ENCODE peak calls at places on chromosomes 3 and 15, in four cellular contexts. T is heart left ventricle, F is endothelial cell of umbilical vein, O is ovary. V is an unnamed sample.

GRCh38 chr3:108505811-108506210 is 4.6 kb downstream of the MYH15 start:
- DNase-seq in O (no peak), F (no peak), T (no peak), V (peak; percentile 19)

GRCh38 chr3:21256932-21257331 is 494.1 kb downstream of the ZNF385D start:
- DNase-seq in O (no peak), F (peak; percentile 5), T (no peak), V (no peak)

GRCh38 chr15:49875392-49875791 is 243.6 kb downstream of the ATP8B4 start:
- DNase-seq in F (no peak), T (no peak), O (no peak), V (no peak)

GRCh38 chr3:72665103-72665502 is 183.1 kb downstream of the SHQ1 start:
- DNase-seq in F (no peak), T (no peak), O (no peak), V (no peak)

GRCh38 chr3:12553921-12554391 is 2.9 kb upstream of the MKRN2 start:
- DNase-seq in O (peak; percentile 24), T (peak; percentile 36), F (peak; percentile 62), V (peak; percentile 71)

GRCh38 chr15:25711691-25712090 is 151.4 kb downstream of the ATP10A start:
- DNase-seq in O (no peak), F (no peak), T (no peak), V (no peak)

GRCh38 chr15:75019916-75020315 is 3.5 kb upstream of the PPCDC start:
- DNase-seq in O (no peak), T (no peak), F (no peak), V (no peak)

GRCh38 chr3:136305879-136306278 is 55.7 kb downstream of the PCCB start:
- DNase-seq in O (no peak), T (no peak), F (peak; percentile 61), V (peak; percentile 48)

GRCh38 chr3:64717872-64718613 is 30.2 kb upstream of the ADAMTS9 start:
- DNase-seq in O (no peak), F (peak; percentile 32), T (no peak), V (no peak)

GRCh38 chr3:43768594-43768993 is 77.9 kb downstream of the ABHD5 start:
- DNase-seq in F (peak; percentile 58), T (no peak), O (peak; percentile 26), V (no peak)

GRCh38 chr15:60721706-60722105 is 242.8 kb upstream of the ICE2 start:
- DNase-seq in O (no peak), F (peak; percentile 13), T (no peak), V (no peak)

GRCh38 chr15:90871716-90872480 is 3.5 kb downstream of the FURIN start:
- DNase-seq in F (peak; percentile 30), T (no peak), O (no peak), V (peak; percentile 69)
- TF ChIP-seq POLR2A in F (peak; percentile 5), T (no peak), O (no peak), V (no peak)

DNA sequence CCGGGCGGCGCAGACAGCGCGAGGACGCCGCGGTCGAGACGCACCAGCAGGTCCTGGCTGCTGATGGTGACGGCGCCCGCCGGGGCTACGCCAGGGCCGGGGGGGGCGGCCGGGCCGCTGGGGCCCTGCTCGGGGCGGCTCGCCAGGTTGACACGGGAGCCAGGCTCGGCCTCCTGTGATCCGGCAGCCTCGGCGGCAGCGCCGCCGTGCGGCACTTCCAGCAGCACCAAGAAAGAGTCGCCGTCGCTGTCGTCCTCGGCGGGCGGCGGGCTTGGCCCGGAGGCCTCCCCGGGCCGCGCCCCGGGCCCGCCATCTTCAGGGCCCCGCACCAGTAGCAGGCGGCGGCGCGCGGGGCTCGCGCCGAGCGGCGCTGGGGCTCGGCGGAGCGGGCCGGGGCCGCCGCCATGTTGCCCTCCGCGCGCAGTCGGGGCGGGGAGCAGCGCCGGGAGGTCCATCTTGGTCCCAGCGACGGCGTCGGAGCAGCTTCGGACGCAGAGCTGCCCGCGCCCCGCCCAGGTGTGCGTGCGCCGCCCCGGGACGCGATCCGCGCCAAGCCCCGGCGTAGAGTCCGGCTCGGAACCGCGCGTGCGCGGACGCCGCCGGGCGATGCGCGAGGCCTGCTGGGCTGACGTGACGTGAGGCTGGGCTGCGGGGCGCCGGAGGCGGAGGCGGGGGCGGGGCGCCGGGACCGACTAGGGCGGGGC is at the start of gene ZXDC:
- DNase-seq in T (peak; percentile 96), O (peak; percentile 95), F (peak; percentile 94), V (peak; percentile 98)
- TF ChIP-seq POLR2A in T (no peak), O (peak; percentile 74), F (peak; percentile 81), V (peak; percentile 82)

GRCh38 chr15:64748251-64748650 is 27.1 kb downstream of the RBPMS2 start:
- DNase-seq in F (no peak), T (no peak), O (no peak), V (no peak)
- TF ChIP-seq POLR2A in F (no peak), T (no peak), O (no peak), V (no peak)

DNA sequence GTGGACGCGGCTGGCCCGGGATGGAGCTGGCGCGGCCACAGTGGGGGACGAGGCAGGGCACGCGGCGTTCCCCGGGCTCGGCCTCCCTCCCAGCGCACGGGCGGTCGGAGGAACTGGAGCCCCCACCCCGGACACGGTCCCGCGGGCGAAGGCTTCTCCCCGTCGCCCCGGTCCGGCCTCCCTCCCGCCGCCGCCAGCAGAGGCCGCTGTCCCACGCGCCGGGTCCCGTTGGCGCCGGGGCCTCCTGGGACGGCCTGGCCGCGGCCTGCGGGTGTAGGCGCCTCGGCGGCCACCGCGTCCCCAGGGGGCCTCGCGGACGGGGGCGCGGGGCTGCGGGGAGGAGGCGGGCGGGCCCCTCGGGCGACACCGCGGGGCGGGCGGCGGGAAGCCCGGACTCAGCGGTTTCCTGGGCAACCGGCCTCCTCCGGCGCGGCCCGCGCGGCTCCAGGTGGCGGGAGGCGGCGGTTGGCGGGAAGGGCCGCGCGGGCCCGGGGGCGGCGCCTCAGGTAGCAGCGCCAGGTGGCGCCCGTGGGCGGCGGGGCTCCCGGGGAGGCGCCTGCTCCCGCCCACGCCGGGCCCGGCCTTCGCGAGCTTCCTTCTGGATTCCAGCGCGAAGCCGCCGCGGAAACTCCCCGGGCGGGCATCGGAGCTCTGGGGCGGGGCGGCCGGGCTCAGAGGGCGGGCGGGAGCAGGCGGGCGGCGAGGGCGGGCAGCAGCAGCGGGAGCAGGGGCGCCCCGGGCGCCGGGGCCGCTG is 26.7 kb downstream of the MELTF start:
- DNase-seq in F (peak; percentile 47), O (peak; percentile 78), T (peak; percentile 79), V (peak; percentile 85)
- TF ChIP-seq POLR2A in F (peak; percentile 38), O (peak; percentile 11), T (no peak), V (no peak)

DNA sequence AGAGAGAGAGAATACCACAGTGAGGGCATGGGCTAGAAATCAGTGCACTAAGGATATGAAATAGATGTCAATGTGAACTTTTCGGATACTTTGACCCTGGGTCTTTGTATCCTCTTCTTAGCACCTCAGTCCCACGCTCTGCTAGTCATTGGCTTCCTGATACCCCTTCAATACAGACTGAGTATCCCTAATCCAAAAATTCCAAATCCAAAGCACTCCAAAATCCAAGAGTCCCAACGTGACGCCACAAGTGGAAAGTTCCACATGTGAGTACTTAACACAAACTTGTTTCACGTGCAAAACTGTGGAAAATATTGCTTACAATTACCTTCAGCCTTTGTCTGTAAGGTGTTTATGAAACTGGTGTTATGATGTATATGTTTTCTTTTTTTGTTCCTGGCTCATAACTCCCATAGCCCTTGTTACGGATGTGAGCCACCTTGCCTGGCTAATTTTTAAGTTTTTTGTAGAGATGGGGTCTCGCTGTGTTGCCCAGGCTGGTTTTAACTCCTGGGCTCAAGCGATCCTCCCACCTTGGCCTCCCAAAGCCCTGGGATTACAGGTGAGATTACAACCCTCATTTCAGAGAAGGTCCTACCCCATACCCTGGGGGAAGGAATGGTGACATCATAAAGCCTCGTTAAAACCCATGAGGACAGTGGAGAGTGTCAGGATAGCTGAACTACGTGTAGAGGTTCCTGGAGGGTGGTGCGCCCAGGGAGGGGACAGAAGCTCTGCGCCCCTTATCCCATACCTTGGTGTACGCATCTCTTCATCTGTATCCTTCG is 10.2 kb upstream of the IRAK2 start:
- DNase-seq in F (no peak), T (no peak), O (no peak), V (no peak)
- TF ChIP-seq POLR2A in F (no peak), T (no peak), O (no peak), V (no peak)

GRCh38 chr3:149010504-149010951 is 19.2 kb downstream of the GYG1 start:
- DNase-seq in T (no peak), O (no peak), F (no peak), V (no peak)
- TF ChIP-seq POLR2A in T (no peak), O (no peak), F (no peak), V (no peak)

GRCh38 chr3:20042331-20042730 is 2.1 kb downstream of the KAT2B start:
- DNase-seq in O (no peak), F (no peak), T (no peak), V (no peak)

GRCh38 chr3:20041197-20041780 is 1.0 kb downstream of the KAT2B start:
- DNase-seq in T (peak; percentile 92), F (peak; percentile 70), O (peak; percentile 70), V (peak; percentile 91)

GRCh38 chr3:20039082-20039764 is 1.0 kb upstream of the KAT2B start:
- DNase-seq in O (no peak), T (no peak), F (peak; percentile 49), V (peak; percentile 67)

GRCh38 chr3:20039765-20040475 is at the start of gene KAT2B:
- DNase-seq in T (peak; percentile 85), F (peak; percentile 79), O (peak; percentile 84), V (peak; percentile 89)

DNA sequence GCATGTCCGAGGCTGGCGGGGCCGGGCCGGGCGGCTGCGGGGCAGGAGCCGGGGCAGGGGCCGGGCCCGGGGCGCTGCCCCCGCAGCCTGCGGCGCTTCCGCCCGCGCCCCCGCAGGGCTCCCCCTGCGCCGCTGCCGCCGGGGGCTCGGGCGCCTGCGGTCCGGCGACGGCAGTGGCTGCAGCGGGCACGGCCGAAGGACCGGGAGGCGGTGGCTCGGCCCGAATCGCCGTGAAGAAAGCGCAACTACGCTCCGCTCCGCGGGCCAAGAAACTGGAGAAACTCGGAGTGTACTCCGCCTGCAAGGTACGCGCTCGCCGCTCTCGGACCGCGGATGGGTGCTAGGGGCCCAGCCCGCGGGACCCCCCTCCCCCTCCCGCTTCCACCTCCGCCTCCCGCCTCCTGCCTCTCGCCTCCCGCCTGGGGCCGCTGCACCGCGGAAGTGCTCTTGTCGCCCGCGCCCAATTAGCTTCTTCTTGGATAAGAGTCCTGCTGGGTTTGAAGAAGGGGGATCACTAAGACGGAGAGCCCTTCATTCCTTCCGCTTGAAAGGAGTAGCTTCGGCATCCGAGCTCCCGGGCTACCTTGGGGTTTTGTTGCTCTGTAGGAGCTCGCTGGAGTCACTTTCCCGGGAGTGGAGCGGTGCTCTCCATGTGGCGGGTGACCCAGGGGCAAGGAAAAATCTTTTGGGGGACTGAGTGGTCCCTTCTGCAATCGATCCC is 390 bp downstream of the KAT2B start:
- DNase-seq in O (peak; percentile 83), F (peak; percentile 54), T (peak; percentile 85), V (peak; percentile 89)
- TF ChIP-seq POLR2A in O (peak; percentile 7), F (no peak), T (no peak), V (no peak)

GRCh38 chr3:1439395-1439794 is 346.6 kb downstream of the CNTN6 start:
- DNase-seq in F (no peak), T (no peak), O (no peak), V (no peak)
- TF ChIP-seq POLR2A in F (no peak), T (no peak), O (no peak), V (no peak)

V was measured in erythroblast.